ENCODE peak calls at places on chromosomes 4 and X, in seven cellular contexts. B is AG09319; G is GM23338; T is HFFc6; I is left ventricle myocardium inferior; Q is CD4-positive, alpha-beta T cell; N is cardiac fibroblast. F is an unnamed sample.

GRCh38 chr4:56622176-56622575 is 58.9 kb downstream of the HOPX start:
- DNase-seq in N (no peak), B (no peak), I (no peak), G (no peak), Q (no peak), T (no peak), F (no peak)

GRCh38 chr4:39169426-39169825 is 12.9 kb upstream of the WDR19 start:
- DNase-seq in Q (no peak), B (no peak), N (no peak), T (no peak), I (no peak), G (no peak), F (no peak)

GRCh38 chr4:5705672-5706310 is 2.6 kb downstream of the EVC2 start:
- DNase-seq in I (no peak), G (no peak), Q (no peak), N (peak), T (no peak), B (no peak), F (no peak)

GRCh38 chr4:166972071-166972470 is 262.2 kb downstream of the SPOCK3 start:
- DNase-seq in N (peak), G (no peak), Q (no peak), T (no peak), I (no peak), B (no peak), F (no peak)

GRCh38 chr4:156615066-156615514 is 356.5 kb downstream of the PDGFC start:
- DNase-seq in I (no peak), B (peak), T (peak), Q (no peak), N (peak), G (no peak), F (no peak)

GRCh38 chr4:108601517-108601916 is 18.9 kb upstream of the RPL34 start:
- DNase-seq in N (no peak), G (no peak), T (no peak), B (no peak), I (no peak), Q (no peak), F (no peak)

GRCh38 chrX:1870421-1870820 is 255.6 kb downstream of the ASMT start:
- DNase-seq in N (no peak), T (no peak), G (no peak), I (no peak), B (no peak), Q (no peak), F (no peak)

GRCh38 chr4:74202062-74202586 is 44.2 kb downstream of the MTHFD2L start:
- DNase-seq in N (no peak), G (no peak), T (no peak), I (no peak), Q (no peak), B (no peak), F (no peak)

GRCh38 chr4:7094931-7095330 is 27.1 kb upstream of the GRPEL1 start:
- DNase-seq in I (no peak), Q (no peak), G (no peak), B (no peak), T (no peak), N (no peak), F (no peak)

GRCh38 chr4:112284662-112285411 is 867 bp downstream of the TIFA start:
- DNase-seq in B (no peak), T (no peak), G (no peak), N (peak), I (no peak), Q (no peak), F (no peak)

GRCh38 chr4:47519239-47519883 is 34.3 kb downstream of the ATP10D start:
- DNase-seq in I (no peak), Q (no peak), T (no peak), B (no peak), N (no peak), G (no peak), F (no peak)

GRCh38 chrX:12978205-12979010 is 3.5 kb downstream of the TMSB4X start:
- DNase-seq in N (peak), B (peak), I (peak), Q (peak), T (peak), G (peak), F (no peak)

GRCh38 chr4:182219400-182219799 is 23.8 kb upstream of the TENM3 start:
- DNase-seq in N (peak), B (no peak), I (no peak), Q (no peak), T (peak), G (no peak), F (no peak)

GRCh38 chr4:144355809-144356757 is 215.6 kb upstream of the GYPA start:
- DNase-seq in G (peak), B (no peak), T (peak), Q (no peak), N (peak), I (no peak), F (peak)

GRCh38 chr4:145278341-145279121 is 98.1 kb upstream of the OTUD4 start:
- DNase-seq in G (no peak), I (no peak), T (peak), B (no peak), Q (no peak), N (peak), F (no peak)

GRCh38 chr4:108811486-108811885 is 48.6 kb upstream of the ETNPPL start:
- DNase-seq in G (no peak), B (no peak), N (no peak), Q (no peak), I (no peak), T (no peak), F (no peak)

GRCh38 chrX:85109235-85109634 is 105.6 kb downstream of the APOOL start:
- DNase-seq in Q (no peak), T (no peak), G (peak), I (no peak), N (peak), B (no peak), F (no peak)

GRCh38 chr4:15893967-15894366 is 44.6 kb downstream of the FGFBP1 start:
- DNase-seq in G (no peak), N (peak), Q (no peak), T (peak), B (peak), I (no peak), F (no peak)

GRCh38 chrX:50779694-50780093 is 34.3 kb downstream of the SHROOM4 start:
- DNase-seq in Q (no peak), B (no peak), I (no peak), G (no peak), T (no peak), N (peak), F (no peak)

GRCh38 chrX:40821780-40822179 is 86.4 kb upstream of the MED14 start:
- DNase-seq in G (no peak), N (no peak), B (no peak), I (no peak), T (no peak), Q (no peak), F (no peak)

DNA sequence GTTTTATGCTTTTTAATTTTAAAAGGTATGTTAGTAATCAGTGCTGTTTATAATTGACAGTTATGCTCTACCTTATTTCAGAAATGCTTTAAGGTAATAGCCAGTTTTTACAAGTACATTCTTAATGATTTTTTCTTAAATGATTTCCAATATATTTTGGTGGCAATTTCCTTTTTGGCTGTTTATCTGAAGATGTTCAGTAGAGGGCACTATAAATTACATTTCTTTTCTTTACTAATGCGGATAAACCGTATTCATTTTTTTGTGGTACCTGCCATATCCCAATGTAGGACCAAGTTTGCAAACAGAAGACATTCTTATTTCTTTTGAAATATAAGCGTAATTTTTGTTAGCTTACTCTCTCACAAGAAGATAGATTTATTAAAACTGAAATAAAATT is 65.4 kb downstream of the CCKAR start:
- DNase-seq in Q (no peak), G (no peak), I (no peak), T (no peak), B (no peak), N (no peak), F (no peak)
- TF ChIP-seq CTCF in Q (peak), G (peak), I (no peak), T (peak), B (no peak), N (no peak), F (peak)

DNA sequence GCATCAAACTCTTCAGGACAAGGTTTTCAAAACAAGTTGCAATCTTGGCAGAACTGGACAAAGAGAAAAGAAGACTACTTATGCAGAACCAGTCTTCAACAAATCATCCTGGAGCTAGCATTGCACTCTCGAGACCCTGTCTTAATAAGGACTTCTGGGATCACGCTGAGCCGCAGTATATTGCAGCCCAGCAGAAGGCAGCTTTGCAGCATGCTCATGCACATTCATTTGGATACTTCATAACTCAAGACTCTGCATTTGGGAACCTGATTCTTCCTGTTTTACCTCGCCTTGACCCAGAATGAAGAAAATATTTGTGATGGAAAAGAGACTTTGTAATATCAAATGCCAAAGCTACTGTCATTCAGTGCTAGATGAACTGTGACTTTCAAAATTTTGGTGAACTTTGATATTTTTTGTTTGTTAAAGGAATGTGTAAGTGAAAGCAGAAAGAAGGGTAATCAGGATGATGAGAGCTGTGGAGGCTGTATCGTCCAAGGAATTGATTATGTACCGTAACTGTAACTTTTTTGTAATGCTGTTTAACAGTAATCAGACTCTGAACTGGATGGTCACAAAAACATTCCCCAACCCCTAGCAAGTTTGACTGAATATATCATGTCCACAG is 27.2 kb downstream of the HSPA4L start:
- DNase-seq in N (peak), T (peak), B (no peak), G (peak), Q (no peak), I (no peak), F (no peak)
- TF ChIP-seq CTCF in N (peak), T (peak), B (peak), G (no peak), Q (no peak), I (no peak), F (no peak)

DNA sequence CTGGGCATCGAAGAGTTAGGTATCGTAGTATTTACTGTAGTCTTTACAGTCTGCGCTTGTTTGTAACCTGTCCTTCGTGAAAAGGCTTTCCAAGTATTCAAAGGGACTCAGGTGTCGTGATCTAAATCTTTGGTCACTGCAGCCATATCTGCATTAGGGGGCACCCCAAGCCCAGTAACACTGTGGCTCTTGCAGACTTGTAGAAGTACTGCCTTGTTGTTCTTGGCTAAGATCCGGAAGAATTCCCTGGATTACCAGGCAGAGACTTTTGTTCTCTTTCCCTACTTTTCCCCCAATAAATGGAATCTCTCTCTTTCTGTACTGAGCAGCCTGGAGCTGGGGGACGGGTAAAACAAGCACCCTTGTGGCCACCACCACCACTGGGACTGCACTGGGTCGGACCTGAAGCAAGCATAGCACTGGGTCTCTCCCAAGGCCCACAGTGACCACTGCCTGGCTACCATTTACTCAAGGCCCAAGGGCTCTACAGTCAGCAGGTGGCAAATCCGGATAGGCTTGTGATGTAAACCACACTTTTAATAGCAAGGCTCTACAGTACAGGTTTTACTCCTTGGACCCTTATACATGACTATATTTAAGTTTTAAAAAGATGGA is 12.0 kb downstream of the CXorf58 start:
- DNase-seq in B (no peak), I (no peak), Q (no peak), N (peak), G (peak), T (no peak), F (no peak)
- TF ChIP-seq CTCF in B (no peak), I (no peak), Q (no peak), N (no peak), G (peak), T (no peak), F (peak)

DNA sequence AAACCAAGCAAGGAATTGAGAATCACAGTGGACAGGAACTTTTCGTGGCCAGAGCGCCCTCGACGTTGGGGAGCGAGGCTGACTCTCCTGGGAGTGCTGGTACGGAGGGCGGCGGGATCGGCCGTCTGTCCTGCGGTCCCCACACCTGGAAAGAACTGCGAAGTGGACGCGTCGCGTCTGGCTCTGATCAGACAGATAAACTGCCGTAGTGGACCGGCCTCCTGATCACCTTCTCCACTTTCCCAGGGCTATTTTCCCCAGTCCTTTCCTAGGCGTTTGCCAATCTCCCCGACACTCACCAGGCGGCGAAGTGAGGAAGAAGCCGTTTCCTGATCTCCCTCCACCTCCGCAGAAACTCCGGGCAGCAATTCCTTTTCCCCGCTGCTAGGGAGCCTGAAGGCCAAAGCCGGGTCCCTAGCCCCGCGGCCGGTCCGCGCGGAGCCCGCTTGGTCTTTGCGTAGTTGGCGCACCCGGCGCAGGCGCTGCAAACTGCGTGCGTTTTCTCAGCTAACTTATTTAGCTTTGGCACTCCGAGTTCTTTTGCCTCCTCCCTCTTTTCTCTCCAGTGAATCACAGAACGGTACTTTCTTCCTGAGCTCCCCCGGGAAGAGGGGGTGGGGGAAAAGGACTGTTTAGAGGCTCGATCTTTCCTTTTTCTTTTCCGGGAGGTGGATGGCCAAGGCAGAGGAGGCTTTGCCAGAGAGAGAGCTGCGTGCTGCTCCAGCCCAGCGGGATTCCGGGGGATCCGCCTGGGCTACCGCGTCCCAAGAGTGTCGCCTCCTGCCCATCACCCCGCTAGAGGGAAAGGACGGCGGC is at the start of gene ARSJ:
- DNase-seq in T (peak), I (peak), N (peak), G (peak), B (peak), Q (peak), F (peak)
- TF ChIP-seq CTCF in T (peak), I (no peak), N (peak), G (no peak), B (peak), Q (no peak), F (peak)

GRCh38 chrX:68697036-68697435 is 49.6 kb downstream of the STARD8 start:
- DNase-seq in I (no peak), N (no peak), T (no peak), Q (no peak), B (no peak), G (no peak), F (no peak)

GRCh38 chrX:68699960-68700746 is 52.7 kb downstream of the STARD8 start:
- DNase-seq in Q (no peak), T (peak), G (no peak), B (no peak), N (peak), I (no peak), F (no peak)

GRCh38 chrX:68697465-68698125 is 50.1 kb downstream of the STARD8 start:
- DNase-seq in I (no peak), Q (no peak), G (no peak), N (no peak), B (no peak), T (no peak), F (no peak)

GRCh38 chrX:68696267-68696666 is 48.8 kb downstream of the STARD8 start:
- DNase-seq in I (no peak), N (no peak), G (no peak), Q (no peak), T (no peak), B (no peak), F (no peak)

DNA sequence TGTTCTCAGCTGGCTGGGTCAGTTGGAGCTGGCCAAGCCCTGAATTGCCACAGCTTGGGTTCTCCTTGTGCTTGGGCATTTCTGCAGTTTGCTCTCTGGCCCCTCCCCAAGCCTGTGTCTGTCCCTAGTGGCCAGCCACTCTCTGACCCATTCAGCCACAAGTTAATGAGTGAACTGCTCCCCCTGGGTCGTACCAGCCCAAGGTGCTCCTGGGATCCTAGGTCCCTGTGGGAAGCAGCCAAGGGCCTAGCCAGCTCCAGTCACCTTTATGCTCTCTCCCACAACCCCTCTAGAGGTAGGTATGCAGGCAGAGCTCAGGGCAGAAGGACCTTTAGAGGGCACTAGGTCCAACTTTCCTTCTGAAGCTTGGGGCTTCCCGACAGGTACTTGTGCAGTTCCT is 51.5 kb downstream of the STARD8 start:
- DNase-seq in Q (no peak), B (no peak), T (no peak), G (no peak), I (no peak), N (no peak), F (no peak)
- TF ChIP-seq CTCF in Q (no peak), B (no peak), T (no peak), G (no peak), I (no peak), N (no peak), F (no peak)

GRCh38 chr4:152458801-152459302 is 77.0 kb downstream of the FBXW7 start:
- DNase-seq in B (no peak), I (no peak), G (no peak), T (no peak), Q (no peak), N (peak), F (no peak)

GRCh38 chr4:152459326-152459725 is 76.6 kb downstream of the FBXW7 start:
- DNase-seq in Q (no peak), T (no peak), G (no peak), N (no peak), B (no peak), I (no peak), F (no peak)

GRCh38 chr4:152462047-152462446 is 73.8 kb downstream of the FBXW7 start:
- DNase-seq in T (no peak), B (no peak), N (no peak), I (no peak), G (no peak), Q (no peak), F (no peak)

GRCh38 chr4:152462715-152463114 is 73.2 kb downstream of the FBXW7 start:
- DNase-seq in N (peak), G (no peak), T (no peak), I (no peak), B (no peak), Q (no peak), F (no peak)

GRCh38 chr4:152460488-152460887 is 75.4 kb downstream of the FBXW7 start:
- DNase-seq in B (peak), T (peak), I (no peak), N (peak), Q (no peak), G (no peak), F (no peak)
- TF ChIP-seq CTCF in B (peak), T (peak), I (no peak), N (peak), Q (no peak), G (peak), F (no peak)

F was measured in type B pancreatic cell.